ENCODE peak calls at places on chromosome 14, in ten cellular contexts. X, K, B, Q, A, E, J, L, D and V are unnamed samples. For H3K4me1, the result is how much of the 10 kb centered on the place peaks cover.

GRCh38 chr14:29664515-29664914 is 263.1 kb downstream of the PRKD1 start:
- DNase-seq in X (no peak), K (no peak), B (no peak), Q (no peak), A (no peak), E (no peak), J (no peak), L (no peak), D (no peak), V (no peak)

GRCh38 chr14:76306131-76306530 is 69.8 kb upstream of the ESRRB start:
- DNase-seq in X (no peak), K (no peak), B (no peak), Q (peak), A (no peak), E (no peak), J (no peak), L (no peak), D (no peak), V (no peak)

GRCh38 chr14:106276326-106277267 is 750.2 kb downstream of the TMEM121 start:
- DNase-seq in X (no peak), K (no peak), B (no peak), Q (no peak), A (no peak), E (no peak), J (no peak), L (no peak), D (no peak), V (no peak)

GRCh38 chr14:100526632-100527031 is 60.6 kb downstream of the BEGAIN start:
- DNase-seq in X (no peak), K (peak), B (no peak), Q (no peak), A (no peak), E (no peak), J (no peak), L (no peak), D (peak), V (no peak)

GRCh38 chr14:102655154-102655553 is 62.7 kb downstream of the RCOR1 start:
- DNase-seq in X (no peak), K (peak), B (no peak), Q (no peak), A (no peak), E (no peak), J (peak), L (no peak), D (no peak), V (no peak)

GRCh38 chr14:50109342-50109741 is 7.0 kb downstream of the VCPKMT start:
- DNase-seq in X (no peak), K (peak), B (peak), Q (no peak), A (no peak), E (no peak), J (peak), L (no peak), D (no peak), V (no peak)

GRCh38 chr14:103519043-103519836 is 3.4 kb downstream of the CKB start:
- DNase-seq in X (no peak), K (no peak), B (no peak), Q (no peak), A (peak), E (peak), J (peak), L (no peak), D (peak), V (no peak)

GRCh38 chr14:93984987-93985410 is 8.6 kb upstream of the ASB2 start:
- DNase-seq in X (peak), K (peak), B (peak), Q (peak), A (peak), E (no peak), J (peak), L (no peak), D (peak), V (peak)

GRCh38 chr14:61860294-61860918 is 98.2 kb downstream of the SNAPC1 start:
- DNase-seq in X (peak), K (peak), B (peak), Q (peak), A (no peak), E (no peak), J (peak), L (no peak), D (no peak), V (peak)

GRCh38 chr14:20458031-20458789 is 3.0 kb downstream of the PIP4P1 start:
- DNase-seq in X (no peak), K (no peak), B (no peak), Q (no peak), A (no peak), E (no peak), J (no peak), L (no peak), D (no peak), V (no peak)

GRCh38 chr14:20456971-20457370 is 1.9 kb downstream of the APEX1 start:
- DNase-seq in X (no peak), K (no peak), B (no peak), Q (no peak), A (no peak), E (no peak), J (no peak), L (no peak), D (no peak), V (no peak)

GRCh38 chr14:20460458-20461229 is 590 bp downstream of the PIP4P1 start:
- DNase-seq in X (peak), K (no peak), B (no peak), Q (peak), A (no peak), E (peak), J (no peak), L (no peak), D (peak), V (no peak)

GRCh38 chr14:20455355-20456300 is 602 bp downstream of the APEX1 start:
- DNase-seq in X (no peak), K (peak), B (no peak), Q (no peak), A (no peak), E (no peak), J (no peak), L (no peak), D (peak), V (no peak)

GRCh38 chr14:20461230-20462141 is at the start of gene PIP4P1:
- DNase-seq in X (peak), K (peak), B (peak), Q (peak), A (peak), E (peak), J (peak), L (peak), D (peak), V (peak)
- TF ChIP-seq POLR2A in X (peak), K (peak), B (peak), Q (peak), A (peak), E (peak), J (peak), L (peak), D (peak), V (no peak)

DNA sequence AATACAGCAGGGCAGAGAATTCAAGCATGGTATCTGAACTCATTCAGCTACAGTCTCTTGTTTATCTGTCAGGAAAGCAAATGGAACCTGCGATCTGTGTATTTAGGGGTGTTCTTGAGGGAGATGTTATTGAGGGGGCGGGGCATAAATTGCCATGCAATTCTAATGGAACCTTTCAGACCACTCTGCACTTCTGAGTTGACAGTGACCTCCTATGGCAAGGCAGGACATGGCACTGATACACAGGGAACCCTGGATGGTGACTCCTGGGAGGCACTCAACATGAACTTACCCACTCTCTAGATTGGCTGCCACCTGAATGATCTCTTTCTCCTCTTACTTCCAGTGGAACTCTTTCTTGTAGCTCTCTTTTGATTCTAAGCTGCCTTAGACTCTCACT is 787.3 kb downstream of the VRK1 start:
- DNase-seq in X (no peak), K (no peak), B (peak), Q (no peak), A (no peak), E (no peak), J (no peak), L (no peak), D (no peak), V (peak)
- TF ChIP-seq CTCF in X (no peak), K (no peak), B (peak), Q (peak), A (no peak), E (no peak), J (no peak), L (no peak), D (no peak), V (no peak)

GRCh38 chr14:53550776-53551175 is 397.7 kb upstream of the DDHD1 start:
- DNase-seq in X (no peak), K (no peak), B (no peak), Q (no peak), A (no peak), E (no peak), J (no peak), L (no peak), D (no peak), V (no peak)
- H3K4me1 ChIP-seq in X (under half), K (under half), B (under half), Q (under half), A (under half), E (under half), J (under half), L (under half), D (under half), V (under half)

GRCh38 chr14:68291820-68292219 is 472.2 kb downstream of the RAD51B start:
- DNase-seq in X (no peak), K (no peak), B (peak), Q (peak), A (no peak), E (no peak), J (no peak), L (no peak), D (no peak), V (no peak)

GRCh38 chr14:68295316-68295816 is 475.8 kb downstream of the RAD51B start:
- DNase-seq in X (peak), K (no peak), B (peak), Q (no peak), A (peak), E (peak), J (no peak), L (no peak), D (no peak), V (peak)

GRCh38 chr14:68297011-68297410 is 477.4 kb downstream of the RAD51B start:
- DNase-seq in X (no peak), K (no peak), B (no peak), Q (no peak), A (no peak), E (no peak), J (no peak), L (no peak), D (no peak), V (no peak)

GRCh38 chr14:68293404-68293803 is 473.8 kb downstream of the RAD51B start:
- DNase-seq in X (peak), K (no peak), B (no peak), Q (no peak), A (no peak), E (no peak), J (no peak), L (no peak), D (no peak), V (no peak)

GRCh38 chr14:68292467-68293334 is 473.1 kb downstream of the RAD51B start:
- DNase-seq in X (peak), K (no peak), B (no peak), Q (no peak), A (no peak), E (peak), J (no peak), L (no peak), D (no peak), V (no peak)
- TF ChIP-seq POLR2A in X (no peak), K (no peak), B (no peak), Q (no peak), A (no peak), E (no peak), J (no peak), L (no peak), D (no peak), V (no peak)

DNA sequence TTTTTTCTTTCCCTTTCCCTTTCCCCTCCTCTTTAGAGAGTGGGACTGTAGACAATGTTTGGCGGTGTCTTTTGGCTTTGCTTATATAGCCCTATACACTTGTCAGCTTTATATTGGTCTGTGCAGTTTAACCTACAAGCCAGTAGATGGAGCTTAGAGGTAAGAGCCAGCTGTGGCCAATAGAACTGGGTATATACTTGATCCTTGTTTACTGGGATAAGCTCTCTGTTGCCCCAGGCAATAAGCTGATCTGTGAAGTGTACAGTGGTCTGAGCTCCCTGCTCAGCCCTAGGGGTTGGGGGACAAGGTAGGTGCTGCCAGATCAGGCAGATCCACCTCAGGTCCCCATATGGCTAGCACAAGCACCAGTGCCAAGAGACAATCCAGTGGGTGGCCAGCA is 434.1 kb downstream of the NOVA1 start:
- DNase-seq in X (no peak), K (peak), B (no peak), Q (peak), A (no peak), E (no peak), J (peak), L (no peak), D (no peak), V (no peak)
- TF ChIP-seq CTCF in X (peak), K (peak), B (no peak), Q (peak), A (peak), E (no peak), J (no peak), L (peak), D (peak), V (peak)

GRCh38 chr14:22819191-22819988 is 4.2 kb upstream of the SLC7A7 start:
- DNase-seq in X (peak), K (peak), B (no peak), Q (peak), A (no peak), E (no peak), J (peak), L (no peak), D (peak), V (no peak)
- H3K4me1 ChIP-seq in X (under half), K (under half), B (under half), Q (under half), A (under half), E (under half), J (half or more), L (under half), D (under half), V (under half)